ENCODE peak calls at places on chromosomes 2 and 18, in five cellular contexts. One of them, this sample, is unnamed.

GRCh38 chr18:79386547-79386946 is 9.2 kb upstream of the NFATC1 start:
- DNase-seq in SK-N-SH: no peak
- DNase-seq in neural progenitor cell: no peak
- DNase-seq in GM23338: no peak
- DNase-seq in HCT116: no peak
- DNase-seq in this sample: no peak

GRCh38 chr2:237754849-237755248 is 43.7 kb upstream of the RBM44 start:
- DNase-seq in SK-N-SH: no peak
- DNase-seq in neural progenitor cell: no peak
- DNase-seq in GM23338: no peak
- DNase-seq in HCT116: no peak
- DNase-seq in this sample: no peak

GRCh38 chr2:172375247-172375646 is 52.1 kb upstream of the ITGA6 start:
- DNase-seq in SK-N-SH: no peak
- DNase-seq in neural progenitor cell: no peak
- DNase-seq in GM23338: no peak
- DNase-seq in HCT116: no peak
- DNase-seq in this sample: no peak

GRCh38 chr2:120708944-120709607 is 26.6 kb upstream of the GLI2 start:
- DNase-seq in SK-N-SH: no peak
- DNase-seq in neural progenitor cell: no peak
- DNase-seq in GM23338: peak; percentile 55
- DNase-seq in HCT116: no peak
- DNase-seq in this sample: no peak

GRCh38 chr2:174765576-174765975 is 1.3 kb upstream of the CHRNA1 start:
- DNase-seq in SK-N-SH: no peak
- DNase-seq in neural progenitor cell: no peak
- DNase-seq in GM23338: no peak
- DNase-seq in HCT116: no peak
- DNase-seq in this sample: no peak

GRCh38 chr2:11564864-11565567 is 31.2 kb downstream of the GREB1 start:
- DNase-seq in SK-N-SH: no peak
- DNase-seq in neural progenitor cell: no peak
- DNase-seq in GM23338: no peak
- DNase-seq in HCT116: no peak
- DNase-seq in this sample: no peak

GRCh38 chr2:587371-587960 is 89.7 kb downstream of the TMEM18 start:
- DNase-seq in SK-N-SH: no peak
- DNase-seq in neural progenitor cell: no peak
- DNase-seq in GM23338: no peak
- DNase-seq in HCT116: no peak
- DNase-seq in this sample: no peak

GRCh38 chr2:100247256-100248043 is 74.9 kb downstream of the LONRF2 start:
- DNase-seq in SK-N-SH: no peak
- DNase-seq in neural progenitor cell: no peak
- DNase-seq in GM23338: no peak
- DNase-seq in HCT116: no peak
- DNase-seq in this sample: no peak

GRCh38 chr2:23468384-23469141 is 83.6 kb downstream of the KLHL29 start:
- DNase-seq in SK-N-SH: no peak
- DNase-seq in neural progenitor cell: no peak
- DNase-seq in GM23338: no peak
- DNase-seq in HCT116: no peak
- DNase-seq in this sample: no peak

GRCh38 chr18:79543861-79544385 is 135.7 kb upstream of the CTDP1 start:
- DNase-seq in SK-N-SH: no peak
- DNase-seq in neural progenitor cell: no peak
- DNase-seq in GM23338: no peak
- DNase-seq in HCT116: no peak
- DNase-seq in this sample: no peak

GRCh38 chr2:130387804-130388203 is 31.9 kb downstream of the PTPN18 start:
- DNase-seq in SK-N-SH: no peak
- DNase-seq in neural progenitor cell: peak; percentile 56
- DNase-seq in GM23338: no peak
- DNase-seq in HCT116: no peak
- DNase-seq in this sample: no peak

GRCh38 chr2:233838726-233839446 is 15.4 kb downstream of the HJURP start:
- DNase-seq in SK-N-SH: no peak
- DNase-seq in neural progenitor cell: no peak
- DNase-seq in GM23338: no peak
- DNase-seq in HCT116: no peak
- DNase-seq in this sample: no peak

GRCh38 chr2:163465440-163465839 is 270.4 kb downstream of the FIGN start:
- DNase-seq in SK-N-SH: peak; percentile 49
- DNase-seq in neural progenitor cell: no peak
- DNase-seq in GM23338: no peak
- DNase-seq in HCT116: no peak
- DNase-seq in this sample: peak; percentile 37

GRCh38 chr2:37635359-37636208 is 35.9 kb downstream of the CDC42EP3 start:
- DNase-seq in SK-N-SH: no peak
- DNase-seq in neural progenitor cell: no peak
- DNase-seq in GM23338: no peak
- DNase-seq in HCT116: no peak
- DNase-seq in this sample: peak; percentile 30

GRCh38 chr2:150133623-150134022 is 353.8 kb downstream of the RND3 start:
- DNase-seq in SK-N-SH: no peak
- DNase-seq in neural progenitor cell: no peak
- DNase-seq in GM23338: no peak
- DNase-seq in HCT116: peak; percentile 74
- DNase-seq in this sample: peak; percentile 61

GRCh38 chr2:10873790-10874437 is 37.8 kb upstream of the KCNF1 start:
- DNase-seq in SK-N-SH: no peak
- DNase-seq in neural progenitor cell: no peak
- DNase-seq in GM23338: no peak
- DNase-seq in HCT116: no peak
- DNase-seq in this sample: no peak

GRCh38 chr2:196113061-196113974 is 44.7 kb upstream of the DNAH7 start:
- DNase-seq in SK-N-SH: no peak
- DNase-seq in neural progenitor cell: peak; percentile 21
- DNase-seq in GM23338: peak; percentile 41
- DNase-seq in HCT116: no peak
- DNase-seq in this sample: no peak

GRCh38 chr2:136874258-136874657 is 108.9 kb downstream of the THSD7B start:
- DNase-seq in SK-N-SH: peak; percentile 20
- DNase-seq in neural progenitor cell: peak; percentile 58
- DNase-seq in GM23338: peak; percentile 68
- DNase-seq in HCT116: no peak
- DNase-seq in this sample: peak; percentile 36

GRCh38 chr2:197181491-197181890 is 129.1 kb downstream of the ANKRD44 start:
- DNase-seq in SK-N-SH: no peak
- DNase-seq in neural progenitor cell: no peak
- DNase-seq in GM23338: no peak
- DNase-seq in HCT116: no peak
- DNase-seq in this sample: no peak
- H3K27ac ChIP-seq in SK-N-SH: no peak overlapping the region
- H3K27ac ChIP-seq in neural progenitor cell: no peak overlapping the region
- H3K27ac ChIP-seq in GM23338: no peak overlapping the region
- H3K27ac ChIP-seq in HCT116: no peak overlapping the region
- H3K27ac ChIP-seq in this sample: no peak overlapping the region

GRCh38 chr18:2442726-2443275 is 128.5 kb downstream of the METTL4 start:
- DNase-seq in SK-N-SH: no peak
- DNase-seq in neural progenitor cell: no peak
- DNase-seq in GM23338: no peak
- DNase-seq in HCT116: no peak
- DNase-seq in this sample: peak; percentile 4

GRCh38 chr18:2441544-2441943 is 129.8 kb downstream of the METTL4 start:
- DNase-seq in SK-N-SH: no peak
- DNase-seq in neural progenitor cell: no peak
- DNase-seq in GM23338: no peak
- DNase-seq in HCT116: no peak
- DNase-seq in this sample: no peak

GRCh38 chr18:2448565-2449151 is 122.6 kb downstream of the METTL4 start:
- DNase-seq in SK-N-SH: no peak
- DNase-seq in neural progenitor cell: no peak
- DNase-seq in GM23338: no peak
- DNase-seq in HCT116: no peak
- DNase-seq in this sample: no peak

GRCh38 chr18:2442006-2442405 is 129.3 kb downstream of the METTL4 start:
- DNase-seq in SK-N-SH: no peak
- DNase-seq in neural progenitor cell: no peak
- DNase-seq in GM23338: no peak
- DNase-seq in HCT116: no peak
- DNase-seq in this sample: no peak

GRCh38 chr18:2444201-2444875 is 127.0 kb downstream of the METTL4 start:
- DNase-seq in SK-N-SH: no peak
- DNase-seq in neural progenitor cell: peak; percentile 4
- DNase-seq in GM23338: peak; percentile 7
- DNase-seq in HCT116: no peak
- DNase-seq in this sample: no peak
- TF ChIP-seq EZH2phosphoT487 in SK-N-SH: no peak
- TF ChIP-seq EZH2phosphoT487 in neural progenitor cell: no peak
- TF ChIP-seq EZH2phosphoT487 in GM23338: no peak
- TF ChIP-seq EZH2phosphoT487 in HCT116: no peak
- TF ChIP-seq EZH2phosphoT487 in this sample: no peak

GRCh38 chr2:231683292-231683898 is 24.9 kb upstream of the PTMA start:
- DNase-seq in SK-N-SH: no peak
- DNase-seq in neural progenitor cell: peak; percentile 23
- DNase-seq in GM23338: no peak
- DNase-seq in HCT116: no peak
- DNase-seq in this sample: no peak

GRCh38 chr2:231683907-231684306 is 24.4 kb upstream of the PTMA start:
- DNase-seq in SK-N-SH: no peak
- DNase-seq in neural progenitor cell: no peak
- DNase-seq in GM23338: no peak
- DNase-seq in HCT116: no peak
- DNase-seq in this sample: no peak

GRCh38 chr2:231682546-231683291 is 25.6 kb upstream of the PTMA start:
- DNase-seq in SK-N-SH: peak; percentile 68
- DNase-seq in neural progenitor cell: peak; percentile 17
- DNase-seq in GM23338: no peak
- DNase-seq in HCT116: no peak
- DNase-seq in this sample: no peak

GRCh38 chr2:231685349-231686191 is 22.8 kb upstream of the PTMA start:
- DNase-seq in SK-N-SH: peak; percentile 56
- DNase-seq in neural progenitor cell: peak; percentile 62
- DNase-seq in GM23338: peak; percentile 77
- DNase-seq in HCT116: no peak
- DNase-seq in this sample: no peak

GRCh38 chr2:231684314-231685223 is 23.8 kb upstream of the PTMA start:
- DNase-seq in SK-N-SH: no peak
- DNase-seq in neural progenitor cell: peak; percentile 2
- DNase-seq in GM23338: no peak
- DNase-seq in HCT116: no peak
- DNase-seq in this sample: no peak
- H3K4me3 ChIP-seq in SK-N-SH: no peak overlapping the region
- H3K4me3 ChIP-seq in neural progenitor cell: no peak overlapping the region
- H3K4me3 ChIP-seq in GM23338: no peak overlapping the region
- H3K4me3 ChIP-seq in HCT116: no peak overlapping the region
- H3K4me3 ChIP-seq in this sample: no peak overlapping the region

DNA sequence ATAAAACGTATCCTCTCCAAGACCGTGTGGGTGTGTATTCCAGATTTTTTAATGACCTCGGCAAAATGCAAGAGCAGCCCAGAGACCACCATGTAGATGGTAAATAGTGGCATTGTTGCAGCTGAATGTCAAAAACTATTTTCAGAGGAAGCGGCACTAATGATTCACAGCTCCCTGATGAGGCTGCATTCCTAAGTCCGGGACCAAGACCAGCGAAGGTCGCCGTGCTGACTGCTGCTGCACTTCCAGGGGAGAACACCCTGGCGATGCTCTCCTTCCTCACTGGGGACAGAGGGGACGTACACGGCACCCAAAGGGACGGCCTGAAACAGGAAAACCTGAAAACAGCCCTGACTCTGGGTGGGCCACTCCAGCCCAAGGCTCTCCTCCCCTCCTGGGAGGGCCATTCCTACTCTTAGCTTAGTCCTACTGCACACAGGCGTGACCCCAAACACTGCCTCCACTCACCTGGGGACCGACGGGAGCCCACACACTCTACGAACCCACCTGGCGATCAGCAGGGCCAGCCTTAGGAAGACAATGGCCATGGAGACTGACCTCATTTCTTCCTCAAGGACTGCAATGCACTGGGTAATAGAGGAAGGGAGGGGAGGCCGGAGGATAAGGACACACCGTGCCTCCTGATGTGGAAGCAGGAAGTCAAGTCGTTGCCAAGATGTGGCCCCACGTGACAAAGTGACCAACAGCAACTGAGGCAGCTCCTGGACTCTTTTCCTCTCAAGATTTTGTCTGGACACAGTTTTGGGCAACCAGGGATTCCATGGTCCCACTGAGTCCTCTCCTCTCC is 82.8 kb downstream of the ZNF516 start:
- DNase-seq in SK-N-SH: no peak
- DNase-seq in neural progenitor cell: no peak
- DNase-seq in GM23338: no peak
- DNase-seq in HCT116: no peak
- DNase-seq in this sample: no peak
- H3K27ac ChIP-seq in SK-N-SH: no peak overlapping the region
- H3K27ac ChIP-seq in neural progenitor cell: no peak overlapping the region
- H3K27ac ChIP-seq in GM23338: no peak overlapping the region
- H3K27ac ChIP-seq in HCT116: no peak overlapping the region
- H3K27ac ChIP-seq in this sample: no peak overlapping the region

DNA sequence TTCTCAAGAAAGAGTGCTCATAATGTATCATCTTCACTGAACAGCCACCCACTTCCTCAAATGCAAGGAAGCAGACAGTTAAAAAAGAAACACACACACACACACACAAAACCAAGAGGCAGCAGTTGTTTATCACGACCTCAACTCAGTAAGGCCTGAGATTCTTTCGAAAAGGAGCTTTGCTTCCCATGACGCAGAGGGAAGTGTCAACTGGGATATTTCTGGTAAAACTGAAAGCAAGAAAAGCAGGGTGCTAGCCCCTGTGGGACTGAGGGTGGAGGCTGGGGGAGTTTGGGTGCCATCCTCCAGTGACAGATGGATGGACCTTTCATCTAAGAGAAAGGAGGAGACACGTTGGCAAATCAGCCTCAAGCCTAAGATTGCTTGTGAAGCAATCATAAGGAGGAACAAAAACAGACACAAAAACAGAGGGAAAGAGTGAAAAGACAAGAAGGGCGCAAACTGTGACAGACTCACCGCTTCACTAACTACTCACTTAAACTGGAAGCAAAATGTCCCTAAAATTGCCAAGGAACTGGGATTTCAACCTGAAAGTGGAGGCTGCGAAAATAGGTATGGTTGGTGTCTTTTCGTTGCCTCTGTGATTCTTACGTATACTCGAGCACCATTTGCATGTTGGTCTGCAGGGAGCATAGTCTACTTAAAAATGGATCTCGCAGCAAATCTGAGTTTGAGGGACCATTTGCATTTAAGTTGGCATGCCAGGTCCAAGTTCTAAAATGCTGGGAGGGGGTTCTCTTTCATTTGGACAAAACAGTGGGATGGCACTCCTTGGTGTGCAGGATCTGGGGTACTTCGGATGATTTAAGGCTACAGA is at the start of gene ARHGAP25:
- DNase-seq in SK-N-SH: no peak
- DNase-seq in neural progenitor cell: no peak
- DNase-seq in GM23338: no peak
- DNase-seq in HCT116: no peak
- DNase-seq in this sample: no peak
- TF ChIP-seq EZH2phosphoT487 in SK-N-SH: no peak
- TF ChIP-seq EZH2phosphoT487 in neural progenitor cell: no peak
- TF ChIP-seq EZH2phosphoT487 in GM23338: no peak
- TF ChIP-seq EZH2phosphoT487 in HCT116: no peak
- TF ChIP-seq EZH2phosphoT487 in this sample: no peak

GRCh38 chr2:71101656-71102055 is 28.4 kb downstream of the MCEE start:
- DNase-seq in SK-N-SH: no peak
- DNase-seq in neural progenitor cell: no peak
- DNase-seq in GM23338: no peak
- DNase-seq in HCT116: no peak
- DNase-seq in this sample: no peak
- H3K4me3 ChIP-seq in SK-N-SH: no peak overlapping the region
- H3K4me3 ChIP-seq in neural progenitor cell: no peak overlapping the region
- H3K4me3 ChIP-seq in GM23338: no peak overlapping the region
- H3K4me3 ChIP-seq in HCT116: no peak overlapping the region
- H3K4me3 ChIP-seq in this sample: no peak overlapping the region

This sample was measured in hepatocyte.